ENCODE peak calls at places on chromosome 18, in eight cellular contexts. S is GM13976, W is GM23248, Z is myocyte, I is right atrium auricular region, J is HT-29, M is stromal cell of bone marrow, D is NCI-H2029 treated with DMSO at 0.1 percent for 48 hours. C is an unnamed sample.

GRCh38 chr18:5817821-5818220 is 77.5 kb downstream of the TMEM200C start:
- DNase-seq in W (no peak), Z (no peak), S (no peak), D (no peak), M (no peak), J (no peak), I (no peak), C (no peak)

GRCh38 chr18:70662588-70662987 is 373.7 kb downstream of the SOCS6 start:
- DNase-seq in S (no peak), D (no peak), J (no peak), W (no peak), M (no peak), I (no peak), Z (no peak), C (no peak)

GRCh38 chr18:48819781-48820482 is 130.8 kb downstream of the SMAD7 start:
- DNase-seq in S (no peak), I (peak; percentile 57), M (no peak), D (no peak), Z (no peak), W (no peak), J (no peak), C (no peak)

GRCh38 chr18:6150481-6150880 is 255.2 kb upstream of the TMEM200C start:
- DNase-seq in S (no peak), M (no peak), I (no peak), D (no peak), W (no peak), Z (no peak), J (no peak), C (no peak)

GRCh38 chr18:80009661-80010550 is 21.5 kb upstream of the TXNL4A start:
- DNase-seq in D (no peak), I (peak; percentile 77), Z (peak; percentile 99), W (peak; percentile 100), M (peak; percentile 98), J (peak; percentile 34), S (no peak), C (no peak)

GRCh38 chr18:59928201-59928600 is 28.4 kb downstream of the PMAIP1 start:
- DNase-seq in J (no peak), W (no peak), M (no peak), S (no peak), Z (no peak), D (no peak), I (no peak), C (no peak)

GRCh38 chr18:77749189-77749588 is 499.5 kb downstream of the GALR1 start:
- DNase-seq in D (no peak), I (no peak), S (no peak), W (peak; percentile 12), J (no peak), M (no peak), Z (no peak), C (no peak)

GRCh38 chr18:32922951-32923430 is 150.2 kb upstream of the KLHL14 start:
- DNase-seq in W (no peak), M (no peak), D (no peak), J (no peak), I (no peak), Z (peak; percentile 65), S (peak; percentile 19), C (no peak)

GRCh38 chr18:13420969-13421686 is 202.6 kb downstream of the LDLRAD4 start:
- DNase-seq in I (no peak), D (no peak), M (no peak), Z (no peak), W (no peak), J (no peak), S (no peak), C (no peak)

GRCh38 chr18:36066001-36066400 is 1.4 kb downstream of the RPRD1A start:
- DNase-seq in D (no peak), M (no peak), S (no peak), W (peak; percentile 57), Z (no peak), I (no peak), J (no peak), C (no peak)

GRCh38 chr18:68017385-68017784 is 500.9 kb upstream of the DSEL start:
- DNase-seq in Z (no peak), W (no peak), D (no peak), S (no peak), M (no peak), J (no peak), I (no peak), C (no peak)

C was measured in small intestine.